ENCODE peak calls at places on chromosomes 5 and 9, in seven cellular contexts. One of them, this sample, is unnamed.

GRCh38 chr9:89234636-89235035 is 56.0 kb upstream of the SHC3 start:
- DNase-seq in body of pancreas: no peak
- DNase-seq in mucosa of descending colon: no peak
- DNase-seq in astrocyte of the spinal cord: peak; percentile 19
- DNase-seq in neural progenitor cell: peak; percentile 66
- DNase-seq in neural crest cell: peak; percentile 30
- DNase-seq in PC-9: no peak
- DNase-seq in this sample: peak; percentile 48

GRCh38 chr9:4292781-4293180 is 7.1 kb downstream of the GLIS3 start:
- DNase-seq in astrocyte of the spinal cord: peak; percentile 46
- DNase-seq in PC-9: no peak
- DNase-seq in neural progenitor cell: no peak
- DNase-seq in body of pancreas: no peak
- DNase-seq in mucosa of descending colon: no peak
- DNase-seq in neural crest cell: no peak
- DNase-seq in this sample: no peak

GRCh38 chr9:14306672-14307646 is 7.0 kb downstream of the NFIB start:
- DNase-seq in body of pancreas: peak; percentile 23
- DNase-seq in neural progenitor cell: peak; percentile 7
- DNase-seq in mucosa of descending colon: no peak
- DNase-seq in astrocyte of the spinal cord: peak; percentile 62
- DNase-seq in neural crest cell: no peak
- DNase-seq in PC-9: no peak
- DNase-seq in this sample: no peak

GRCh38 chr5:100828756-100829342 is 74.2 kb downstream of the ST8SIA4 start:
- DNase-seq in PC-9: no peak
- DNase-seq in mucosa of descending colon: no peak
- DNase-seq in astrocyte of the spinal cord: no peak
- DNase-seq in body of pancreas: no peak
- DNase-seq in neural crest cell: no peak
- DNase-seq in neural progenitor cell: no peak
- DNase-seq in this sample: no peak

GRCh38 chr5:140261403-140262171 is 41.3 kb downstream of the PFDN1 start:
- DNase-seq in astrocyte of the spinal cord: peak; percentile 85
- DNase-seq in neural crest cell: no peak
- DNase-seq in neural progenitor cell: no peak
- DNase-seq in body of pancreas: peak; percentile 91
- DNase-seq in mucosa of descending colon: peak; percentile 60
- DNase-seq in PC-9: peak; percentile 95
- DNase-seq in this sample: no peak

GRCh38 chr5:79699766-79700400 is 10.2 kb downstream of the CMYA5 start:
- DNase-seq in neural crest cell: no peak
- DNase-seq in neural progenitor cell: no peak
- DNase-seq in PC-9: peak; percentile 66
- DNase-seq in mucosa of descending colon: no peak
- DNase-seq in body of pancreas: no peak
- DNase-seq in astrocyte of the spinal cord: no peak
- DNase-seq in this sample: no peak

GRCh38 chr9:94801685-94802084 is 75.2 kb downstream of the AOPEP start:
- DNase-seq in neural progenitor cell: no peak
- DNase-seq in astrocyte of the spinal cord: peak; percentile 66
- DNase-seq in neural crest cell: no peak
- DNase-seq in mucosa of descending colon: no peak
- DNase-seq in PC-9: no peak
- DNase-seq in body of pancreas: no peak
- DNase-seq in this sample: no peak

GRCh38 chr5:134538296-134538695 is 12.8 kb downstream of the JADE2 start:
- DNase-seq in neural crest cell: no peak
- DNase-seq in PC-9: no peak
- DNase-seq in astrocyte of the spinal cord: no peak
- DNase-seq in mucosa of descending colon: no peak
- DNase-seq in neural progenitor cell: no peak
- DNase-seq in body of pancreas: no peak
- DNase-seq in this sample: no peak

GRCh38 chr9:94002316-94003140 is 47.4 kb upstream of the BARX1 start:
- DNase-seq in mucosa of descending colon: no peak
- DNase-seq in astrocyte of the spinal cord: peak; percentile 57
- DNase-seq in body of pancreas: peak; percentile 20
- DNase-seq in neural progenitor cell: peak; percentile 83
- DNase-seq in neural crest cell: peak; percentile 64
- DNase-seq in PC-9: no peak
- DNase-seq in this sample: no peak

GRCh38 chr9:86099695-86100364 is 472 bp upstream of the GOLM1 start:
- DNase-seq in neural progenitor cell: peak; percentile 56
- DNase-seq in astrocyte of the spinal cord: peak; percentile 52
- DNase-seq in neural crest cell: peak; percentile 22
- DNase-seq in mucosa of descending colon: peak; percentile 78
- DNase-seq in PC-9: no peak
- DNase-seq in body of pancreas: peak; percentile 59
- DNase-seq in this sample: peak; percentile 56

GRCh38 chr5:81506900-81507588 is 113.1 kb upstream of the ACOT12 start:
- DNase-seq in neural crest cell: peak; percentile 14
- DNase-seq in mucosa of descending colon: no peak
- DNase-seq in astrocyte of the spinal cord: peak; percentile 91
- DNase-seq in neural progenitor cell: peak; percentile 72
- DNase-seq in PC-9: peak; percentile 67
- DNase-seq in body of pancreas: peak; percentile 77
- DNase-seq in this sample: no peak

GRCh38 chr9:88820055-88820454 is 171.2 kb upstream of the S1PR3 start:
- DNase-seq in astrocyte of the spinal cord: no peak
- DNase-seq in neural crest cell: no peak
- DNase-seq in PC-9: peak; percentile 45
- DNase-seq in mucosa of descending colon: no peak
- DNase-seq in body of pancreas: no peak
- DNase-seq in neural progenitor cell: no peak
- DNase-seq in this sample: no peak

GRCh38 chr5:7683753-7684152 is 167.2 kb downstream of the CFAP90 start:
- DNase-seq in body of pancreas: no peak
- DNase-seq in mucosa of descending colon: no peak
- DNase-seq in astrocyte of the spinal cord: no peak
- DNase-seq in neural progenitor cell: no peak
- DNase-seq in neural crest cell: no peak
- DNase-seq in PC-9: no peak
- DNase-seq in this sample: no peak
- TF ChIP-seq CTCF in body of pancreas: no peak
- TF ChIP-seq CTCF in mucosa of descending colon: no peak
- TF ChIP-seq CTCF in astrocyte of the spinal cord: no peak
- TF ChIP-seq CTCF in neural progenitor cell: peak; percentile 25
- TF ChIP-seq CTCF in neural crest cell: no peak
- TF ChIP-seq CTCF in PC-9: no peak
- TF ChIP-seq CTCF in this sample: no peak

DNA sequence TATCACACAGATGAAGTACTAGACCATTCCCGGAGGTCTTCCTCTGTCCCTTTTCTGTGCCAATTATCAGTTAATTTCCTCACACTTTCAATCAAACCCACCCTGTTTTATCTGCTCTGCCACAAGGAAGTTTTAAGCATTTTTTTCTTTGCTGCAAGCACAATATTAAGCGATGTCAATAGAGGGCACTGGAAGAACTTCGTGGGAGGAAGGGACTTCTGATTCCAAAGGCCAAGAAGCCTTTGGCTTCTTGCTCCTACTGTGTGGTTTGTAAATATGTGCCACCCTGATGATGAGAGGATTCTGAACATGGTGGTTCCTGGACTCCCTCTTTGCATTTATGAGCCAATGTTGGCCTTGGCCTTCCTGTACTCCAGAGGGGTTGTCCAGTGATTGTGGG is 1712.5 kb upstream of the C9orf72 start:
- DNase-seq in neural crest cell: no peak
- DNase-seq in mucosa of descending colon: no peak
- DNase-seq in PC-9: no peak
- DNase-seq in astrocyte of the spinal cord: peak; percentile 17
- DNase-seq in body of pancreas: no peak
- DNase-seq in neural progenitor cell: peak; percentile 23
- DNase-seq in this sample: no peak
- TF ChIP-seq CTCF in neural crest cell: no peak
- TF ChIP-seq CTCF in mucosa of descending colon: no peak
- TF ChIP-seq CTCF in PC-9: no peak
- TF ChIP-seq CTCF in astrocyte of the spinal cord: no peak
- TF ChIP-seq CTCF in body of pancreas: no peak
- TF ChIP-seq CTCF in neural progenitor cell: peak; percentile 48
- TF ChIP-seq CTCF in this sample: no peak

GRCh38 chr9:127707766-127708165 is 978 bp downstream of the CFAP157 start:
- DNase-seq in body of pancreas: no peak
- DNase-seq in neural progenitor cell: no peak
- DNase-seq in neural crest cell: no peak
- DNase-seq in mucosa of descending colon: peak; percentile 56
- DNase-seq in astrocyte of the spinal cord: no peak
- DNase-seq in PC-9: no peak
- DNase-seq in this sample: no peak
- TF ChIP-seq CTCF in body of pancreas: no peak
- TF ChIP-seq CTCF in neural progenitor cell: no peak
- TF ChIP-seq CTCF in neural crest cell: no peak
- TF ChIP-seq CTCF in mucosa of descending colon: no peak
- TF ChIP-seq CTCF in astrocyte of the spinal cord: no peak
- TF ChIP-seq CTCF in PC-9: no peak
- TF ChIP-seq CTCF in this sample: no peak

GRCh38 chr9:116910201-116910600 is 223.1 kb downstream of the TRIM32 start:
- DNase-seq in neural crest cell: no peak
- DNase-seq in astrocyte of the spinal cord: no peak
- DNase-seq in PC-9: no peak
- DNase-seq in mucosa of descending colon: no peak
- DNase-seq in body of pancreas: no peak
- DNase-seq in neural progenitor cell: no peak
- DNase-seq in this sample: no peak
- TF ChIP-seq CTCF in neural crest cell: no peak
- TF ChIP-seq CTCF in astrocyte of the spinal cord: no peak
- TF ChIP-seq CTCF in PC-9: no peak
- TF ChIP-seq CTCF in mucosa of descending colon: no peak
- TF ChIP-seq CTCF in body of pancreas: no peak
- TF ChIP-seq CTCF in neural progenitor cell: peak; percentile 20
- TF ChIP-seq CTCF in this sample: no peak

DNA sequence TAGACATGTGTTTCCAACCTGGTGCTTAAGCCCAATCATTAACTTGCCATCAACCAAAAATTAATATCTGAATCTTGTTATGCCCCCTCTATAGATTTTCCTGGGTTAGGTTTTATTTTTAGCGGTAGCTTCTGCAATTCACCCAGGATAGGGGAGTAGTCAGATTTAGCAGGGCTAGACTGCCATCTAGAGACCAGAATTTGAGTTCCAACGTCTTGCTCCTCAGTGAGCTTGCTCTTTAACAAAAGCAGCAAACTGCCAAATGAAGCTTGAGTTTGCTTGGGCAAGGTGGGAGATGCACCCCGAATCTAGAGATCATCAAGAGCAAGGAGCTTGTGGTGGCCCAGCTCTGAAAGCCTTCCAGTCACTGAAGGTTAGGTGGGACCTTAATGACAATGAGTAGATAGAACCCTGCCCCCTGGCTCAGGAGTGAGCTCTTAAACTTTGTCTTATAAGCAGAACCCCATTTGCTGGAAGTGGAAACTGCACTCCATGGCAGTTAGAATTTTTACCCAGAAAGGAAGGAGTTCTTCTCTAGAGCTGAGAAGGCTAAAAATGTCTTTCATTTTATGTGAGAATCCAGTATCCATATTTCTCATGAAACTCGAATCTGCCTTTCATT is 456.1 kb downstream of the RASEF start:
- DNase-seq in PC-9: no peak
- DNase-seq in neural progenitor cell: peak; percentile 77
- DNase-seq in mucosa of descending colon: no peak
- DNase-seq in neural crest cell: peak; percentile 50
- DNase-seq in body of pancreas: peak; percentile 60
- DNase-seq in astrocyte of the spinal cord: peak; percentile 83
- DNase-seq in this sample: peak; percentile 35
- TF ChIP-seq CTCF in PC-9: peak; percentile 63
- TF ChIP-seq CTCF in neural progenitor cell: peak; percentile 76
- TF ChIP-seq CTCF in mucosa of descending colon: no peak
- TF ChIP-seq CTCF in neural crest cell: peak; percentile 79
- TF ChIP-seq CTCF in body of pancreas: peak; percentile 61
- TF ChIP-seq CTCF in astrocyte of the spinal cord: peak; percentile 56
- TF ChIP-seq CTCF in this sample: peak; percentile 51

DNA sequence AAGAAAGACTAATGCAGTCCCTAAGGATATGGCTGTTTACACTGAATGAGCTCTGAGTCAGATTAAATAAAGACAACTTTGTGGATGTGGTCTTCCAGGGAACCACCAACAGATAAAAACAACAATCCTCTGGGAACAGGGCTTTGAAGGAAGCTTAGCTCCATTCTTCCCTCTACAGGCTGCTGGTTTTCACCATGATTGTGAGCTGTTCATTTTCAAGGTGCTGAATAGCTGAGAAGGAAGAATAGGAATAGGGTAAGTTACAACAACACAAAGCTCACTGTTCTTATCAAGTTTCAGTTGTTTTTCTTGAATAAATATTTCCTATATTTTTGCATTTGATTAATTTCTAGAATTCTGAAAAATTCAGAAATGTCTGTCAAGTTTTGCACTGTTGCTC is 25.9 kb upstream of the PTAR1 start:
- DNase-seq in astrocyte of the spinal cord: peak; percentile 74
- DNase-seq in body of pancreas: no peak
- DNase-seq in neural crest cell: no peak
- DNase-seq in neural progenitor cell: peak; percentile 31
- DNase-seq in PC-9: no peak
- DNase-seq in mucosa of descending colon: no peak
- DNase-seq in this sample: no peak
- TF ChIP-seq CTCF in astrocyte of the spinal cord: peak; percentile 60
- TF ChIP-seq CTCF in body of pancreas: no peak
- TF ChIP-seq CTCF in neural crest cell: no peak
- TF ChIP-seq CTCF in neural progenitor cell: no peak
- TF ChIP-seq CTCF in PC-9: no peak
- TF ChIP-seq CTCF in mucosa of descending colon: no peak
- TF ChIP-seq CTCF in this sample: no peak

GRCh38 chr5:159099049-159099760 is 511 bp downstream of the EBF1 start:
- DNase-seq in PC-9: no peak
- DNase-seq in neural crest cell: no peak
- DNase-seq in mucosa of descending colon: peak; percentile 51
- DNase-seq in body of pancreas: no peak
- DNase-seq in astrocyte of the spinal cord: peak; percentile 67
- DNase-seq in neural progenitor cell: peak; percentile 86
- DNase-seq in this sample: peak; percentile 54

GRCh38 chr5:159098285-159099048 is 1.2 kb downstream of the EBF1 start:
- DNase-seq in mucosa of descending colon: no peak
- DNase-seq in body of pancreas: no peak
- DNase-seq in PC-9: no peak
- DNase-seq in neural progenitor cell: no peak
- DNase-seq in astrocyte of the spinal cord: no peak
- DNase-seq in neural crest cell: no peak
- DNase-seq in this sample: no peak

GRCh38 chr5:159101689-159102088 is 2.0 kb upstream of the EBF1 start:
- DNase-seq in neural progenitor cell: no peak
- DNase-seq in astrocyte of the spinal cord: no peak
- DNase-seq in mucosa of descending colon: no peak
- DNase-seq in PC-9: no peak
- DNase-seq in body of pancreas: no peak
- DNase-seq in neural crest cell: no peak
- DNase-seq in this sample: no peak

GRCh38 chr5:159100928-159101646 is 1.4 kb upstream of the EBF1 start:
- DNase-seq in neural crest cell: no peak
- DNase-seq in body of pancreas: no peak
- DNase-seq in neural progenitor cell: no peak
- DNase-seq in PC-9: no peak
- DNase-seq in mucosa of descending colon: no peak
- DNase-seq in astrocyte of the spinal cord: no peak
- DNase-seq in this sample: no peak

GRCh38 chr5:159100022-159100927 is 559 bp upstream of the EBF1 start:
- DNase-seq in neural crest cell: peak; percentile 90
- DNase-seq in body of pancreas: peak; percentile 78
- DNase-seq in neural progenitor cell: peak; percentile 97
- DNase-seq in mucosa of descending colon: peak; percentile 88
- DNase-seq in PC-9: no peak
- DNase-seq in astrocyte of the spinal cord: peak; percentile 96
- DNase-seq in this sample: peak; percentile 95
- TF ChIP-seq CTCF in neural crest cell: no peak
- TF ChIP-seq CTCF in body of pancreas: no peak
- TF ChIP-seq CTCF in neural progenitor cell: no peak
- TF ChIP-seq CTCF in mucosa of descending colon: no peak
- TF ChIP-seq CTCF in PC-9: no peak
- TF ChIP-seq CTCF in astrocyte of the spinal cord: no peak
- TF ChIP-seq CTCF in this sample: no peak

This sample was measured in glutamatergic neuron.